ENCODE peak calls at places on chromosomes 13 and 19, in eight cellular contexts. T, V, Q, H, I, R, A and U are unnamed samples.

GRCh38 chr19:51098366-51099069 is 9.7 kb downstream of the CTU1 start:
- DNase-seq in T (no peak), V (no peak), Q (no peak), H (no peak), I (no peak), R (no peak), A (no peak), U (no peak)

GRCh38 chr19:10478476-10478875 is 24.7 kb downstream of the KEAP1 start:
- DNase-seq in T (no peak), V (no peak), Q (no peak), H (peak; percentile 60), I (no peak), R (no peak), A (no peak), U (peak; percentile 61)

GRCh38 chr19:31317542-31317941 is 31.7 kb downstream of the TSHZ3 start:
- DNase-seq in T (no peak), V (no peak), Q (no peak), H (no peak), I (peak; percentile 31), R (no peak), A (no peak), U (no peak)

GRCh38 chr19:46972301-46972700 is 47.3 kb upstream of the NPAS1 start:
- DNase-seq in T (no peak), V (no peak), Q (no peak), H (peak; percentile 21), I (peak; percentile 78), R (no peak), A (no peak), U (no peak)

GRCh38 chr13:100240109-100240779 is 151.4 kb downstream of the PCCA start:
- DNase-seq in T (no peak), V (no peak), Q (no peak), H (peak; percentile 37), I (peak; percentile 9), R (no peak), A (no peak), U (peak; percentile 21)

GRCh38 chr13:26280295-26280694 is 26.4 kb downstream of the CDK8 start:
- DNase-seq in T (no peak), V (no peak), Q (no peak), H (peak; percentile 92), I (peak; percentile 46), R (peak; percentile 11), A (no peak), U (peak; percentile 59)

GRCh38 chr13:87498681-87499080 is 172.5 kb upstream of the SLITRK5 start:
- DNase-seq in T (no peak), V (no peak), Q (no peak), H (no peak), I (no peak), R (no peak), A (no peak), U (peak; percentile 12)

GRCh38 chr19:48249502-48250014 is 6.2 kb downstream of the CARD8 start:
- DNase-seq in T (peak; percentile 66), V (no peak), Q (peak; percentile 14), H (no peak), I (peak; percentile 57), R (no peak), A (no peak), U (no peak)

GRCh38 chr19:50379602-50380001 is 3.3 kb downstream of the NR1H2 start:
- DNase-seq in T (no peak), V (no peak), Q (no peak), H (no peak), I (no peak), R (no peak), A (no peak), U (no peak)

GRCh38 chr19:3324405-3324856 is 42.0 kb upstream of the NFIC start:
- DNase-seq in T (peak; percentile 70), V (no peak), Q (no peak), H (peak; percentile 50), I (peak; percentile 42), R (no peak), A (no peak), U (peak; percentile 54)

GRCh38 chr13:41053384-41053826 is 7.9 kb upstream of the WBP4 start:
- DNase-seq in T (no peak), V (no peak), Q (no peak), H (peak; percentile 69), I (no peak), R (no peak), A (no peak), U (peak; percentile 78)

GRCh38 chr19:5451494-5451893 is 3.7 kb upstream of the ZNRF4 start:
- DNase-seq in T (no peak), V (no peak), Q (no peak), H (no peak), I (no peak), R (no peak), A (no peak), U (no peak)